ENCODE peak calls at places on chromosomes 13 and 19, in nine cellular contexts. N is A549, S is right lobe of liver, B is fibroblast of pulmonary artery, Y is mucosa of descending colon, U is transverse colon, L is heart left ventricle, F is fibroblast of lung, E is tibial nerve. R is an unnamed sample.

GRCh38 chr19:7756258-7756657 is 6.8 kb upstream of the CLEC4M start:
- DNase-seq in E (no peak), N (no peak), S (no peak), L (no peak), F (no peak), B (no peak), Y (no peak), U (no peak), R (no peak)

GRCh38 chr19:51887522-51888498 is at the start of gene ZNF577:
- DNase-seq in U (peak), N (no peak), Y (peak), L (peak), F (peak), E (peak), B (peak), S (peak), R (peak)

GRCh38 chr19:40241809-40242384 is 15.4 kb upstream of the CCNP start:
- DNase-seq in Y (no peak), S (no peak), B (peak), E (peak), F (peak), N (no peak), L (peak), U (no peak), R (peak)

GRCh38 chr13:41456768-41457588 is at the start of gene RGCC:
- DNase-seq in E (peak), F (peak), N (peak), S (peak), Y (peak), B (peak), U (peak), L (peak), R (no peak)

GRCh38 chr19:4375164-4375619 is 25.2 kb downstream of the SH3GL1 start:
- DNase-seq in L (no peak), N (no peak), S (peak), Y (peak), F (no peak), U (peak), B (no peak), E (no peak), R (no peak)

GRCh38 chr13:82693607-82694006 is 1188.7 kb downstream of the SLITRK1 start:
- DNase-seq in E (no peak), U (no peak), L (no peak), F (no peak), Y (no peak), B (no peak), S (no peak), N (no peak), R (no peak)

GRCh38 chr13:38265135-38265497 is 84.5 kb upstream of the UFM1 start:
- DNase-seq in B (no peak), S (no peak), L (no peak), Y (no peak), N (no peak), F (no peak), U (no peak), E (no peak), R (no peak)

GRCh38 chr13:39052944-39053343 is 14.7 kb downstream of the NHLRC3 start:
- DNase-seq in Y (no peak), N (no peak), E (no peak), F (no peak), S (no peak), B (no peak), U (no peak), L (no peak), R (no peak)

GRCh38 chr19:49333426-49334288 is 1.5 kb upstream of the CD37 start:
- DNase-seq in L (peak), B (no peak), S (peak), F (no peak), N (no peak), E (no peak), U (peak), Y (peak), R (no peak)

GRCh38 chr13:99935772-99936171 is 35.8 kb downstream of the ZIC5 start:
- DNase-seq in F (no peak), L (no peak), B (no peak), N (no peak), S (no peak), Y (no peak), E (no peak), U (no peak), R (no peak)

GRCh38 chr19:44867578-44867977 is 21.5 kb downstream of the NECTIN2 start:
- DNase-seq in U (no peak), L (peak), N (no peak), F (no peak), B (no peak), S (no peak), Y (no peak), E (no peak), R (no peak)
- TF ChIP-seq CTCF in U (no peak), L (no peak), N (no peak), F (no peak), B (no peak), S (no peak), Y (no peak), E (no peak), R (no peak)

DNA sequence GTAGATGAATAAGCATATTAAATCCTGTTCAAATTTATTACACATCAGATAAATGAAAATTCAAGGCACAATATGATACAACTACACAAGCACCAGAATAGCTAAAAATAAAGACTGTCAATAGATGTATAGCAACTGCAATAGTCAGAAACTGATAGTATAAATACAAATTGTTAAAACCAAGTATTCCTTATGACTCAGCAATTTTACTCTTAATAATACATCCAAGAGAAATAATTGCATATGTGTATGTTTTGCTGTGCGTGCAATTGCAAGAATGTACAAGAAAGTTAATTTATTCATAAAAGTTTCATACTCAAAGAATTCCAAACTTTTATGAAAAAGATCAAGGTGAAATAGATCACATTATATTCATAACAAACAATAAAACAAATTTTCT is 1338.1 kb downstream of the OLFM4 start:
- DNase-seq in S (no peak), Y (no peak), B (no peak), E (no peak), F (no peak), L (no peak), U (no peak), N (no peak), R (no peak)
- H3K4me3 ChIP-seq in S (no peak), Y (no peak), B (no peak), E (no peak), F (no peak), L (no peak), U (no peak), N (no peak), R (no peak)

GRCh38 chr13:110379905-110380341 is 72.8 kb downstream of the COL4A2 start:
- DNase-seq in L (no peak), U (no peak), B (no peak), F (no peak), Y (no peak), E (no peak), N (no peak), S (no peak), R (peak)
- TF ChIP-seq CTCF in L (no peak), U (no peak), B (no peak), F (no peak), Y (no peak), E (no peak), N (no peak), S (no peak), R (no peak)

GRCh38 chr19:1041835-1042685 is 2.2 kb downstream of the ABCA7 start:
- DNase-seq in E (no peak), B (no peak), L (no peak), F (no peak), U (peak), N (peak), S (no peak), Y (peak), R (no peak)
- H3K4me3 ChIP-seq in E (no peak), B (no peak), L (no peak), F (peak), U (peak), N (peak), S (no peak), Y (no peak), R (no peak)

DNA sequence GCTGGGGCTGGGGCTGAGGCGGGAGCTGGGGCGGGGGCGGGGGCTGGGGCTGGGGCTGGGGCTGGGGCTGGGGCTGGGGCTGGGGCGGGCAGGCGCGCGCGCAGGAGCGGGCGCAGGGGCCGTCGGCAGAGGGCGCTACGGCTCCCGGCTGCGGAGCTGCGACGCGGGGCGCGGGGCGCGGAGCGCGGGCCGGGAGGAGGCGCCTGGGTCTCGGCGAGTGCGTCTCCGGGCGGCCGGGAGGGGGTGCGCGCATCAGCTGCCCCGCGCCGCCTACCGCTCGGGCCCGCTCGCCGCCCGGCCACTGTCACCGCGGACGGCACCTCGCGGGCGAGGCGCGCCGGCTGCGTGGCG is 416 bp upstream of the MTUS2 start:
- DNase-seq in S (peak), L (peak), F (peak), E (no peak), U (peak), B (peak), N (peak), Y (peak), R (peak)
- TF ChIP-seq CTCF in S (peak), L (peak), F (no peak), E (peak), U (no peak), B (no peak), N (peak), Y (no peak), R (peak)

DNA sequence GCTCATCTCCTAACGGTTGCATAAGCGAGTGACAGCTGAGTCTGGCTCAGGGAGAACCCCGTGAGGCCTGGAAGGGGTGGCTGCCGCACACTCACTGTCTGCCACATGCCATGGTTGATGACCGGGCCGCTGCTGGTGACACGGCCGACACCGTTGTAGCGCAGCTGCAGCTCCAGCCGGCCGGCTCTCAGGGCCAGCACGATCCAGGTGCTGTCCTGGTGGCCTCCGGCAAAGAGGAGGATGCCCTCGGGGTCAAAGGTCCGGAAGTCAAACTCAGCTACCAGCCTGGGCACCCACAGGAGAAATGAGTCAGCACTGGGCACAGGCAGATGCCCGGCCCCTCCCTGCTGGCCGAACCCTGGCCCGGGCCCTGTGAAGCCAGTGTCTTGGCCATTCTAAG is 31.7 kb downstream of the GAS6 start:
- DNase-seq in S (peak), N (peak), B (no peak), F (no peak), U (no peak), E (no peak), L (peak), Y (no peak), R (no peak)
- H3K4me3 ChIP-seq in S (no peak), N (no peak), B (no peak), F (no peak), U (no peak), E (no peak), L (no peak), Y (no peak), R (no peak)

DNA sequence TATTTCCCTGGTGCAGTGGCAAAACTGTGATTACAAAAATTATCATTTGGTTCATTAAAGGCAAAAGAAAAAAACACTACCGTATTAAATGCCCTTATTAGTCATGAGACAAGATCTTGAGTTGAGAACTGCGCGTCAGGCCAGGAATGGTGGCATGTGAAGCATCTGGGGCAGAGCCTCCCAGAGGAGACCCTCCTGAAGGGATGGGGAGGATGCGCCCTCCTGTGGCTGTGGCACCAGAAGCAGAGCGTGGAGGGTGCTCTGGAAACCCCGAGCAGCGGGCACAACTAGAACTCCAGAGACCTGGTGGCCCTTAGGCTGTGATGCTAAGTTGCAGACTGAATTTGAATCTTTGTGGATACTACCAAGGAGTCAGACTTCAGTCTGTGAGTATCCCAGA is 11.5 kb downstream of the CUL4A start:
- DNase-seq in B (peak), E (no peak), S (no peak), U (no peak), L (no peak), Y (no peak), F (peak), N (no peak), R (no peak)
- TF ChIP-seq CTCF in B (peak), E (no peak), S (peak), U (no peak), L (peak), Y (no peak), F (peak), N (no peak), R (peak)

DNA sequence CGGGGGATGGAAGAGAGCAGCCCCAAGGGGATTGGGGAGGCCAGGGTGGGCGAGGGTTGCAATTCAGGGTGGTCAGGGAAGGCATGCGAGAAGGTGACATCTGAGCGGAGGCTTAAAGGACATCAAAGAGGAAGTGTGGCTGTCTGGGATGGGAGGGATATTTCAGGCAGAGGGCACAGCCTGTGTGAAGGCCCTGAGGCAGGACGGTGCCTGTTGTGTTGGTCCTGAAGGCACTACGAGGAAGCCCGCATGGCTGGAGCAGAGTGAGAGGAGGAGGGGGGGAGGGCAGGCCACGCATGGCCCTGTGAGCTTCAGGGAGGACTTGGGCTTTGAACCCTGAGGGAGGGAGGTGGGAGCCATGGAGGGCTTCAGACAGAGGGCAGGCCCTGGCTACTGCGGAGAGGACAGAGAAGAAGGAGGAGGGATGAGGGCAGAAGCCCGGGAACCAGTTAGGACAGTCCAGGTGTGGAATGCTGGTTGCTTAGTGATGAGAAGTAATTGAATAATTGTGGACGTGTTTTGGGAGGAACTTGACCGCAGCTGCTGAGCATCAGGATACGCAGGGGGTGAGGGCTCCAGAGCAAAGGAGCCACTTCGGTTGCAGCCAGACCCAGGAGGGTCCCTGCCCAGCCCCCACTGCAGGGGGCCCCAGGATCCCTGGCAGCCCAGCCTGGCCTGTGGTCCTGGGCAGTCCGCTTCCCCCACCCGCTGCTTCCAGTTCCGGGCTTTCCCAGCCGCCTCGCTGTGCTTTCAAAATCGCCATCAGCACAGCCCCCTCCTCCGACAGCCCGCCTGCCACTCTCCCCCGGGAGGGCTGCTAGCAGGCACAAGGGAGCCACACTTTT is 6.2 kb downstream of the TLE6 start:
- DNase-seq in E (peak), N (no peak), B (peak), L (peak), U (peak), Y (peak), F (peak), S (no peak), R (peak)
- H3K4me3 ChIP-seq in E (peak), N (no peak), B (peak), L (peak), U (peak), Y (no peak), F (peak), S (peak), R (peak)

GRCh38 chr19:16303755-16304154 is 20.9 kb upstream of the KLF2 start:
- DNase-seq in B (peak), F (no peak), E (no peak), Y (no peak), N (no peak), L (no peak), U (no peak), S (no peak), R (peak)
- TF ChIP-seq CTCF in B (no peak), F (no peak), E (no peak), Y (no peak), N (no peak), L (no peak), U (no peak), S (no peak), R (no peak)